ENCODE peak calls at places on chromosomes 7 and 10, in six cellular contexts. K is astrocyte of the cerebellum, X is breast epithelium, P is pancreas, S is IMR-90, E is coronary artery. L is an unnamed sample.

GRCh38 chr7:55191161-55191925 is 172.5 kb downstream of the EGFR start:
- DNase-seq in K (no peak), P (no peak), X (no peak), E (no peak), S (no peak), L (no peak)

GRCh38 chr7:128737867-128738390 is 1.2 kb upstream of the CALU start:
- DNase-seq in E (no peak), S (peak), X (no peak), K (no peak), P (no peak), L (no peak)

GRCh38 chr10:48564466-48565150 is 40.3 kb downstream of the ARHGAP22 start:
- DNase-seq in P (no peak), X (no peak), K (no peak), S (no peak), E (peak), L (no peak)

GRCh38 chr10:18545626-18546025 is 105.8 kb downstream of the NSUN6 start:
- DNase-seq in X (no peak), P (no peak), S (peak), K (peak), E (no peak), L (no peak)

GRCh38 chr7:32582036-32582435 is 86.7 kb downstream of the AVL9 start:
- DNase-seq in S (peak), E (no peak), X (no peak), K (no peak), P (no peak), L (no peak)

GRCh38 chr10:89352039-89352597 is 24.3 kb downstream of the IFIT3 start:
- DNase-seq in S (peak), K (peak), P (peak), E (peak), X (no peak), L (peak)

GRCh38 chr7:80675090-80675489 is 36.6 kb downstream of the CD36 start:
- DNase-seq in P (no peak), S (no peak), X (no peak), K (no peak), E (no peak), L (no peak)

GRCh38 chr10:99535764-99536399 is 3.1 kb downstream of the NKX2-3 start:
- DNase-seq in X (no peak), P (no peak), K (no peak), E (no peak), S (no peak), L (no peak)

GRCh38 chr10:33441561-33441960 is 107.1 kb upstream of the NRP1 start:
- DNase-seq in K (no peak), S (no peak), E (no peak), X (no peak), P (no peak), L (no peak)

GRCh38 chr10:69994262-69994661 is 58.4 kb upstream of the MACROH2A2 start:
- DNase-seq in X (no peak), P (peak), S (peak), E (no peak), K (no peak), L (no peak)

GRCh38 chr7:118053353-118053752 is 130.6 kb upstream of the LSM8 start:
- DNase-seq in E (no peak), P (no peak), S (no peak), X (no peak), K (no peak), L (no peak)

GRCh38 chr10:122164815-122165491 is 106.1 kb upstream of the BTBD16 start:
- DNase-seq in E (no peak), S (no peak), K (no peak), P (peak), X (no peak), L (no peak)

GRCh38 chr7:47304727-47305719 is 276.9 kb downstream of the TNS3 start:
- DNase-seq in P (no peak), X (no peak), S (no peak), E (peak), K (no peak), L (no peak)

GRCh38 chr10:35940067-35940989 is 298.2 kb upstream of the FZD8 start:
- DNase-seq in E (no peak), P (no peak), X (no peak), K (no peak), S (peak), L (no peak)

GRCh38 chr10:114208351-114208750 is 29.2 kb downstream of the TDRD1 start:
- DNase-seq in X (no peak), S (no peak), E (no peak), P (no peak), K (no peak), L (no peak)

GRCh38 chr7:73844131-73844547 is 1.8 kb upstream of the METTL27 start:
- DNase-seq in P (no peak), S (no peak), K (no peak), X (no peak), E (no peak), L (no peak)

GRCh38 chr7:33554046-33554445 is 351.3 kb upstream of the BMPER start:
- DNase-seq in E (no peak), P (no peak), S (no peak), K (no peak), X (no peak), L (no peak)

GRCh38 chr10:88227342-88228018 is 355.6 kb downstream of the RNLS start:
- DNase-seq in S (peak), E (no peak), P (no peak), X (no peak), K (no peak), L (no peak)

GRCh38 chr10:119393019-119393418 is 149.5 kb downstream of the RGS10 start:
- DNase-seq in K (no peak), S (no peak), X (no peak), P (no peak), E (no peak), L (no peak)

GRCh38 chr10:77550378-77550777 is 87.2 kb downstream of the KCNMA1 start:
- DNase-seq in E (peak), K (no peak), S (no peak), P (no peak), X (no peak), L (no peak)

GRCh38 chr10:21164687-21165086 is 267.6 kb upstream of the NEBL start:
- DNase-seq in P (no peak), S (no peak), E (no peak), K (no peak), X (no peak), L (no peak)

GRCh38 chr7:26326211-26326610 is 34.5 kb downstream of the SNX10 start:
- DNase-seq in S (no peak), P (no peak), K (no peak), E (no peak), X (no peak), L (no peak)

GRCh38 chr10:119398996-119399395 is 143.5 kb downstream of the RGS10 start:
- DNase-seq in P (no peak), E (no peak), X (no peak), S (peak), K (no peak), L (no peak)

GRCh38 chr10:33116293-33116697 is 158.3 kb upstream of the ITGB1 start:
- DNase-seq in S (peak), P (peak), E (no peak), K (peak), X (no peak), L (no peak)

GRCh38 chr7:122040147-122040546 is 103.9 kb downstream of the AASS start:
- DNase-seq in E (no peak), S (no peak), K (no peak), P (no peak), X (no peak), L (no peak)

GRCh38 chr7:96300981-96301380 is 20.9 kb downstream of the SLC25A13 start:
- DNase-seq in E (no peak), P (no peak), S (no peak), X (no peak), K (no peak), L (no peak)
- TF ChIP-seq CTCF in E (no peak), P (no peak), S (no peak), X (no peak), K (no peak), L (no peak)

DNA sequence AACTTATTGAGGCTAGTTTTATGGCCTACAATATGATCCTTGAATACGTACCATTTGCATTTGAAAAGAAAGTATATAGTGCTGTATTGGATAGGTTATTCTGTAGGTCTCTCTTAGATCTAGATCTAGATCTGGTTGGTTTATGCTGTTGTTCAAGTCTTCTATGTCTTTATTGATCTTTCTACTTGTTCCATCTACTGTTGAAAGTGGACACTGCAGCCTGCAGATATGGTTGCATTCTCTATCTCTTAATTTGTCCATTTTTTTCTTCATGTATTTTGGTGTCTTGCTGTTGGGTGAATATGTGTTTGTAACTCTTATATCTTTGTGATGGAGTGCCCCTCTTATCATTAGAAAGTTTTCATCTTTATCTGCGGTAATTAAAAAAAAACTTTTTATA is 139.4 kb upstream of the PCDH15 start:
- DNase-seq in S (no peak), X (no peak), K (no peak), E (no peak), P (no peak), L (no peak)
- TF ChIP-seq CTCF in S (no peak), X (no peak), K (peak), E (no peak), P (no peak), L (no peak)

GRCh38 chr7:150333659-150334058 is 7.8 kb downstream of the RARRES2 start:
- DNase-seq in X (no peak), K (no peak), E (no peak), S (no peak), P (no peak), L (no peak)
- TF ChIP-seq CTCF in X (no peak), K (no peak), E (no peak), S (no peak), P (no peak), L (no peak)

DNA sequence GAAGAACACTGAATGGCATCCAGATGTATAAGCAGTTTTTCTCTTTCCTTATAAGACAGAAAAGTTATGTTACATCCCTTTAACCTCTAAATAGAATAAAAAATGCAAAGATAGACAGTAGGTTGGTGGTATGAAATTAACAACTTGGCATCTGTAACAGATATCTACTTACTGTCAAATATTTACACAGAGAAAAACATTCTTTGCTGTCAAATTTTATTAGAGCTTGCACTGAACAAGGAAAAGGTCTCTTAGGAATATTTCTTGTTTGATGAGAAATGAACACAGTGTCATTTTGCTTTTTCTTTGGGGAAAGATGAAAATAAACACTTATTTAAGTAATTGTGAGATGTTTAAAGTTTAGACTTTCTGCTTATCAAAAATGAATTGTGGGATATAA is 65.6 kb upstream of the PCDH15 start:
- DNase-seq in S (no peak), K (no peak), P (no peak), E (no peak), X (no peak), L (no peak)
- TF ChIP-seq CTCF in S (no peak), K (no peak), P (no peak), E (no peak), X (no peak), L (no peak)

GRCh38 chr7:112359086-112359485 is 91.2 kb upstream of the IFRD1 start:
- DNase-seq in P (no peak), E (no peak), K (no peak), X (no peak), S (no peak), L (no peak)
- TF ChIP-seq CTCF in P (no peak), E (no peak), K (no peak), X (no peak), S (no peak), L (no peak)

GRCh38 chr10:130487562-130487961 is 351.4 kb downstream of the GLRX3 start:
- DNase-seq in P (no peak), E (peak), X (no peak), K (no peak), S (no peak), L (no peak)
- TF ChIP-seq CTCF in P (no peak), E (no peak), X (no peak), K (no peak), S (no peak), L (no peak)

DNA sequence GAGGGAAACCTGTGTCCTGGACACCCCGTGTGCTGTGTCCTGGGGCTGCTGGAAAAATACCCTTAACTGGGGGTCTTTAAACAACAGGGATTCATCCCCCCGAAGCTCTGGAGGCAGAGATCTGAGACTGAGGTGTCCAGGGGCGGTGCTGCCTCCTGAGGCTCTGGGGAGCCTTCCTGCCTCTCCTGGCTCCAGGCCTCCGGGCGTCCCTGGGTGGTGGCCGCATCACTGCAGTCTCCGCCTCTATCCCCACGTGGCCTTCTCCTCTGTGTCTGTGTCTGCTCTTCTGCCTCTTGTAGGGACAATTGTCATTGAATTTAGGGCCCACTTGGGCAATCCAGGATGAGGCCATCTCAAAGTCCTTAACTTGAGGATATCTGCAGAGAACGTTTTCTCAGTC is 216.6 kb downstream of the WDR37 start:
- DNase-seq in K (no peak), P (no peak), S (no peak), X (no peak), E (no peak), L (no peak)
- TF ChIP-seq CTCF in K (no peak), P (no peak), S (no peak), X (no peak), E (no peak), L (no peak)

DNA sequence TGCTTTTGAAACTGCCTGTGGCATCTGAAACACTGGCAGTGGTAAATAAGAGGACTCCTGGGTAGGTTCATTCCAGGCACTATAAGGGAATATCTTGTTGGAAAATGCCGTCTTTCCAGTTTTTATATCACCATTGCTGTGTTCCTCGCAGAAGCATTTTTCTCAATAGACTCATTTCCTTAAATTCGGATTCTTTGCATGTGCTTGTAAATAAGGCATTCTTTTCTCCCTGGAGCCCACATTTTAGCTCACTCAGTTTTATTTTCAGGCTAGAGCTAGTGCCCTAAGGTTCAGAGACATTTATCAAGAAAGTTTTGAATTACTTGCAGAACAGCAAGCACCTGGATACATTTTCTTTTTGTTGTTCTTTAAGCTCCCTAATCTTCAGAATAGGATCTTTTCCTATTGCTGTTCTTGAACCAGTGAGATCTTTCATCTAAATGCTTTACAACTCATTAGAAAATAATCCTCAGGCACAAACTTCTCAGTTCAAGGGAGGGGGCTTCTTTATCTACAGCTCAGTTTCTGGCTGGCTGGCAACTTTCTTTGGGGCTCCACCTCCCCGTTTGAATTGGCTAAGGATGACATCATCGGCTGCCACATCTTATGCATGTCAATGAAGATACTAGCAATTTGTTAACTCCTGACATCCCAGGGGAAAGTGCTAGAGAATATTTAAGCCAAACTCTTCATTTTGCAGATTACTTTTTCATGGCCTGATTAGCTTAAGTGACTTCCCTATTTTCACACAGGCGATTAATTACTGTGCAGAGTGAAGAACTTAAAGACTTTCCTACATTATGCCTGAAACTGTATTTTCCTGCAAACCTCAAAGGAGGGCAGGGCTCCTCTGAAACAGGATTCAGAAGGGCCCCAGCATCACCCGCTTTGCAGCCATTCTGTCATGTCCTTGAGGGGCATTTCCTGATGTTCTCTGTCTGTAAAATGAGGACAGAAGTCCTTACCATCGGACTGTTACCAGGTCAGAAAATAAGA is 133.8 kb upstream of the RSU1 start:
- DNase-seq in S (peak), E (no peak), X (no peak), K (peak), P (no peak), L (no peak)
- TF ChIP-seq CTCF in S (no peak), E (no peak), X (no peak), K (no peak), P (no peak), L (no peak)